ENCODE peak calls at places on chromosome 20, in seven cellular contexts. One of them, this sample, is unnamed.

GRCh38 chr20:50335105-50335504 is 144.5 kb downstream of the CEBPB start:
- DNase-seq in activated B cell treated with CpG ODN at 0.5 μM for 24 hours: no peak
- DNase-seq in uterus: no peak
- DNase-seq in fibroblast of lung: peak
- DNase-seq in left ventricle myocardium inferior: no peak
- DNase-seq in A549: peak
- DNase-seq in AG04449: no peak
- DNase-seq in this sample: peak

GRCh38 chr20:32656827-32657226 is 16.9 kb downstream of the C20orf203 start:
- DNase-seq in left ventricle myocardium inferior: no peak
- DNase-seq in A549: no peak
- DNase-seq in activated B cell treated with CpG ODN at 0.5 μM for 24 hours: no peak
- DNase-seq in fibroblast of lung: no peak
- DNase-seq in AG04449: no peak
- DNase-seq in uterus: no peak
- DNase-seq in this sample: no peak

GRCh38 chr20:40883097-40883496 is 145.5 kb upstream of the TOP1 start:
- DNase-seq in activated B cell treated with CpG ODN at 0.5 μM for 24 hours: no peak
- DNase-seq in AG04449: no peak
- DNase-seq in uterus: no peak
- DNase-seq in left ventricle myocardium inferior: no peak
- DNase-seq in fibroblast of lung: no peak
- DNase-seq in A549: no peak
- DNase-seq in this sample: no peak

GRCh38 chr20:61956396-61957342 is 109.0 kb downstream of the TAF4 start:
- DNase-seq in activated B cell treated with CpG ODN at 0.5 μM for 24 hours: no peak
- DNase-seq in A549: no peak
- DNase-seq in AG04449: no peak
- DNase-seq in uterus: no peak
- DNase-seq in left ventricle myocardium inferior: no peak
- DNase-seq in fibroblast of lung: peak
- DNase-seq in this sample: no peak

GRCh38 chr20:297925-298754 is 770 bp downstream of the ZCCHC3 start:
- DNase-seq in activated B cell treated with CpG ODN at 0.5 μM for 24 hours: peak
- DNase-seq in uterus: peak
- DNase-seq in left ventricle myocardium inferior: peak
- DNase-seq in AG04449: no peak
- DNase-seq in A549: peak
- DNase-seq in fibroblast of lung: peak
- DNase-seq in this sample: peak

GRCh38 chr20:19491241-19491640 is 266.8 kb upstream of the RIN2 start:
- DNase-seq in activated B cell treated with CpG ODN at 0.5 μM for 24 hours: no peak
- DNase-seq in left ventricle myocardium inferior: no peak
- DNase-seq in A549: no peak
- DNase-seq in uterus: no peak
- DNase-seq in fibroblast of lung: no peak
- DNase-seq in AG04449: no peak
- DNase-seq in this sample: no peak

GRCh38 chr20:9021699-9022098 is 47.2 kb upstream of the PLCB4 start:
- DNase-seq in AG04449: no peak
- DNase-seq in left ventricle myocardium inferior: no peak
- DNase-seq in fibroblast of lung: peak
- DNase-seq in activated B cell treated with CpG ODN at 0.5 μM for 24 hours: no peak
- DNase-seq in A549: no peak
- DNase-seq in uterus: no peak
- DNase-seq in this sample: no peak

GRCh38 chr20:56924976-56925695 is 296.0 kb downstream of the TFAP2C start:
- DNase-seq in uterus: no peak
- DNase-seq in fibroblast of lung: no peak
- DNase-seq in activated B cell treated with CpG ODN at 0.5 μM for 24 hours: no peak
- DNase-seq in A549: peak
- DNase-seq in left ventricle myocardium inferior: no peak
- DNase-seq in AG04449: no peak
- DNase-seq in this sample: peak

GRCh38 chr20:58081842-58082241 is 146.6 kb downstream of the ANKRD60 start:
- DNase-seq in AG04449: no peak
- DNase-seq in fibroblast of lung: peak
- DNase-seq in left ventricle myocardium inferior: no peak
- DNase-seq in activated B cell treated with CpG ODN at 0.5 μM for 24 hours: no peak
- DNase-seq in uterus: no peak
- DNase-seq in A549: no peak
- DNase-seq in this sample: no peak

GRCh38 chr20:24977797-24978196 is 14.8 kb downstream of the APMAP start:
- DNase-seq in uterus: no peak
- DNase-seq in left ventricle myocardium inferior: no peak
- DNase-seq in AG04449: no peak
- DNase-seq in fibroblast of lung: no peak
- DNase-seq in A549: no peak
- DNase-seq in activated B cell treated with CpG ODN at 0.5 μM for 24 hours: no peak
- DNase-seq in this sample: no peak

GRCh38 chr20:60851826-60852704 is 400.0 kb upstream of the CDH4 start:
- DNase-seq in left ventricle myocardium inferior: no peak
- DNase-seq in A549: no peak
- DNase-seq in activated B cell treated with CpG ODN at 0.5 μM for 24 hours: no peak
- DNase-seq in AG04449: no peak
- DNase-seq in fibroblast of lung: no peak
- DNase-seq in uterus: no peak
- DNase-seq in this sample: no peak

GRCh38 chr20:1890469-1891262 is 4.5 kb upstream of the SIRPA start:
- DNase-seq in A549: no peak
- DNase-seq in uterus: no peak
- DNase-seq in fibroblast of lung: no peak
- DNase-seq in left ventricle myocardium inferior: no peak
- DNase-seq in AG04449: no peak
- DNase-seq in activated B cell treated with CpG ODN at 0.5 μM for 24 hours: no peak
- DNase-seq in this sample: no peak

GRCh38 chr20:11993886-11994466 is 76.3 kb downstream of the BTBD3 start:
- DNase-seq in AG04449: no peak
- DNase-seq in A549: no peak
- DNase-seq in activated B cell treated with CpG ODN at 0.5 μM for 24 hours: no peak
- DNase-seq in fibroblast of lung: no peak
- DNase-seq in uterus: no peak
- DNase-seq in left ventricle myocardium inferior: no peak
- DNase-seq in this sample: no peak

GRCh38 chr20:6395695-6396094 is 272.9 kb upstream of the FERMT1 start:
- DNase-seq in left ventricle myocardium inferior: no peak
- DNase-seq in activated B cell treated with CpG ODN at 0.5 μM for 24 hours: no peak
- DNase-seq in A549: no peak
- DNase-seq in fibroblast of lung: peak
- DNase-seq in AG04449: no peak
- DNase-seq in uterus: no peak
- DNase-seq in this sample: no peak

GRCh38 chr20:5215592-5216304 is 88.9 kb downstream of the CDS2 start:
- DNase-seq in fibroblast of lung: peak
- DNase-seq in AG04449: no peak
- DNase-seq in uterus: no peak
- DNase-seq in activated B cell treated with CpG ODN at 0.5 μM for 24 hours: no peak
- DNase-seq in left ventricle myocardium inferior: no peak
- DNase-seq in A549: no peak
- DNase-seq in this sample: no peak

GRCh38 chr20:20875716-20876115 is 163.3 kb upstream of the RALGAPA2 start:
- DNase-seq in left ventricle myocardium inferior: no peak
- DNase-seq in fibroblast of lung: no peak
- DNase-seq in activated B cell treated with CpG ODN at 0.5 μM for 24 hours: no peak
- DNase-seq in uterus: no peak
- DNase-seq in A549: no peak
- DNase-seq in AG04449: no peak
- DNase-seq in this sample: no peak

GRCh38 chr20:32527447-32528055 is 57.6 kb downstream of the NOL4L start:
- DNase-seq in AG04449: no peak
- DNase-seq in uterus: no peak
- DNase-seq in fibroblast of lung: no peak
- DNase-seq in A549: no peak
- DNase-seq in activated B cell treated with CpG ODN at 0.5 μM for 24 hours: no peak
- DNase-seq in left ventricle myocardium inferior: no peak
- DNase-seq in this sample: no peak

DNA sequence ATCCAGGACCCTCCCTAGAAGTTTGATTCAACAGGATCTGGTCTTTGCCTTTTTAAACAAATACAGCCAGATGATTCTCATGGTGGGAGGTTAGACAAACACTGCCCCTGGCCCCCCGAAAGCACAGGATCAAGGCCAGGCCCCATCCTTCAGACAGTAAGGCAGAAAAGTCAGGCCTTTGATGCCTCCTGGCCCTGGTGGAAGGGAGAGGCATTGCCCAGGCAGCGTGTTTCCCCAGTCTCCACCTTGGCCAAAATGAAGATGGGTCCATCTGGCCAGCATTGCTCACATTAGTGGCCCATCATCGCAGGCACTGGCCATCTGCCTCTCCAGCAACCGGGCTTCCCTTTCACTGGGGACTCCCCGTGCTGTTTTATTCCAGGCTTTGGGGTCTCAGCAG is 4.3 kb downstream of the SULF2 start:
- DNase-seq in A549: no peak
- DNase-seq in AG04449: no peak
- DNase-seq in left ventricle myocardium inferior: no peak
- DNase-seq in uterus: no peak
- DNase-seq in fibroblast of lung: no peak
- DNase-seq in activated B cell treated with CpG ODN at 0.5 μM for 24 hours: no peak
- DNase-seq in this sample: no peak
- TF ChIP-seq CTCF in A549: no peak
- TF ChIP-seq CTCF in AG04449: no peak
- TF ChIP-seq CTCF in left ventricle myocardium inferior: no peak
- TF ChIP-seq CTCF in uterus: no peak
- TF ChIP-seq CTCF in fibroblast of lung: no peak
- TF ChIP-seq CTCF in activated B cell treated with CpG ODN at 0.5 μM for 24 hours: no peak
- TF ChIP-seq CTCF in this sample: no peak

GRCh38 chr20:17883592-17884317 is 84.8 kb downstream of the SNX5 start:
- DNase-seq in activated B cell treated with CpG ODN at 0.5 μM for 24 hours: no peak
- DNase-seq in AG04449: no peak
- DNase-seq in A549: no peak
- DNase-seq in left ventricle myocardium inferior: no peak
- DNase-seq in uterus: no peak
- DNase-seq in fibroblast of lung: no peak
- DNase-seq in this sample: no peak
- TF ChIP-seq CTCF in activated B cell treated with CpG ODN at 0.5 μM for 24 hours: no peak
- TF ChIP-seq CTCF in AG04449: peak
- TF ChIP-seq CTCF in A549: no peak
- TF ChIP-seq CTCF in left ventricle myocardium inferior: no peak
- TF ChIP-seq CTCF in uterus: no peak
- TF ChIP-seq CTCF in fibroblast of lung: peak
- TF ChIP-seq CTCF in this sample: no peak

GRCh38 chr20:44271915-44272663 is 25.0 kb downstream of the GDAP1L1 start:
- DNase-seq in left ventricle myocardium inferior: no peak
- DNase-seq in AG04449: no peak
- DNase-seq in activated B cell treated with CpG ODN at 0.5 μM for 24 hours: no peak
- DNase-seq in fibroblast of lung: no peak
- DNase-seq in uterus: no peak
- DNase-seq in A549: no peak
- DNase-seq in this sample: no peak
- TF ChIP-seq CTCF in left ventricle myocardium inferior: peak
- TF ChIP-seq CTCF in AG04449: no peak
- TF ChIP-seq CTCF in activated B cell treated with CpG ODN at 0.5 μM for 24 hours: no peak
- TF ChIP-seq CTCF in fibroblast of lung: peak
- TF ChIP-seq CTCF in uterus: no peak
- TF ChIP-seq CTCF in A549: peak
- TF ChIP-seq CTCF in this sample: peak

GRCh38 chr20:15220009-15220656 is 882.7 kb upstream of the FLRT3 start:
- DNase-seq in left ventricle myocardium inferior: no peak
- DNase-seq in uterus: no peak
- DNase-seq in activated B cell treated with CpG ODN at 0.5 μM for 24 hours: no peak
- DNase-seq in A549: no peak
- DNase-seq in AG04449: no peak
- DNase-seq in fibroblast of lung: no peak
- DNase-seq in this sample: no peak

GRCh38 chr20:15224199-15224598 is 886.8 kb upstream of the FLRT3 start:
- DNase-seq in A549: no peak
- DNase-seq in activated B cell treated with CpG ODN at 0.5 μM for 24 hours: no peak
- DNase-seq in uterus: no peak
- DNase-seq in fibroblast of lung: no peak
- DNase-seq in left ventricle myocardium inferior: no peak
- DNase-seq in AG04449: no peak
- DNase-seq in this sample: no peak

DNA sequence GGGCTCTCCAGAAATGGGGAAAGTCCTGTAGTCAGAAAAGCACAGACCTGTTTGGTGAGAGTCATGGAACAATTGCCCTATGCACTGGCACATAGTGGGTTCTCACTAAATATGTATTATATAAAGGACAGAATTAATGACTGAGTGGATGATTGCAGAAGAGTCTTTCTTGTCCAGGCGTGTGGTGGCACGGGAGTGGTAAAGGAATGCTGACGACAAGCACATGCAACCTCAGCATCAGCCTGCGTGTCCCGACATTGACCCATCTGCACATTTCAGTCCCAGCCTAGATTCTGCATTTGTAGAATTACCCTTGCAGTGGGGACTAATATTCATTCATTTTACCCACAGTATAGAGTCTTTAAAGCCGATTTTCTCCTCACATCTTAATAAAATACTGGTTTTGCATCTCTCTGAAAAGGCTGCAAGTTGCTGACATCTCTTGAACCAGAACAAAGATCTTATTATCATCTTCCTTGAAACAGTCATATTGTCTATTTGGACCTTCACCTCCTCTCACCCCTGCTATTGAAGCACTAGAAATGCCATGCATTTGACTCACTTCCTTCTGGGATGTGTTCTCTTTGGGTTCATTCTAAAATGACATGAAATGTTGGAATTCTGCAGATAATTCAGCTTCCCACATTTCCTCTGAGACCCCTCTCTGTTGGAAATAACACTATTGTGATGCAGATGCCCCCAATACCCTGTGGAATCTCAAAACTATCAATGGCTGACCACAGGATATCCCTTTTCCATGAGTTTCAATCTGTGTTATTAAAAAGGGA is 883.6 kb upstream of the FLRT3 start:
- DNase-seq in A549: no peak
- DNase-seq in AG04449: no peak
- DNase-seq in activated B cell treated with CpG ODN at 0.5 μM for 24 hours: no peak
- DNase-seq in uterus: no peak
- DNase-seq in left ventricle myocardium inferior: no peak
- DNase-seq in fibroblast of lung: peak
- DNase-seq in this sample: no peak
- TF ChIP-seq CTCF in A549: no peak
- TF ChIP-seq CTCF in AG04449: no peak
- TF ChIP-seq CTCF in activated B cell treated with CpG ODN at 0.5 μM for 24 hours: no peak
- TF ChIP-seq CTCF in uterus: no peak
- TF ChIP-seq CTCF in left ventricle myocardium inferior: no peak
- TF ChIP-seq CTCF in fibroblast of lung: no peak
- TF ChIP-seq CTCF in this sample: no peak